ENCODE peak calls at places on chromosomes 16 and 17, in eight cellular contexts. L is iPS DF 19.7; Q is T47D; C is stimulated activated CD8-positive, alpha-beta memory T cell treated with anti-CD3 and anti-CD28 coated beads, Interleukin-2, amount 100 ng/mL, for 1 hour; X is cardiac fibroblast; B is lower leg skin; P is stimulated activated CD4-positive, alpha-beta T cell treated with anti-CD3 and anti-CD28 coated beads, TNF-alpha, amount 100 ng/mL, for 24 hours; I is aorta. G is an unnamed sample.

GRCh38 chr16:85240982-85241924 is 129.0 kb upstream of the CIBAR2 start:
- DNase-seq in L (no peak), Q (no peak), C (no peak), X (no peak), B (no peak), P (no peak), I (no peak), G (no peak)

GRCh38 chr17:80709090-80709695 is 164.6 kb downstream of the RPTOR start:
- DNase-seq in L (no peak), Q (no peak), C (no peak), X (no peak), B (no peak), P (no peak), I (no peak), G (no peak)

GRCh38 chr17:57782051-57782490 is 37.0 kb upstream of the CCDC182 start:
- DNase-seq in L (no peak), Q (no peak), C (no peak), X (no peak), B (no peak), P (no peak), I (no peak), G (no peak)

GRCh38 chr17:59846391-59847165 is 46.2 kb downstream of the TUBD1 start:
- DNase-seq in L (no peak), Q (no peak), C (no peak), X (peak), B (peak), P (no peak), I (peak), G (peak)

GRCh38 chr17:77229786-77230435 is 89.1 kb downstream of the SEC14L1 start:
- DNase-seq in L (no peak), Q (no peak), C (no peak), X (no peak), B (no peak), P (no peak), I (peak), G (no peak)

GRCh38 chr17:1769826-1770477 is 8.1 kb downstream of the SERPINF1 start:
- DNase-seq in L (peak), Q (peak), C (no peak), X (no peak), B (peak), P (no peak), I (no peak), G (no peak)

GRCh38 chr17:1082579-1082978 is 85.7 kb downstream of the TIMM22 start:
- DNase-seq in L (no peak), Q (no peak), C (no peak), X (peak), B (no peak), P (no peak), I (no peak), G (peak)

GRCh38 chr17:8685396-8685795 is 54.9 kb upstream of the MYH10 start:
- DNase-seq in L (no peak), Q (no peak), C (no peak), X (no peak), B (peak), P (no peak), I (no peak), G (peak)

GRCh38 chr17:34301986-34302385 is 16.4 kb downstream of the CCL11 start:
- DNase-seq in L (no peak), Q (no peak), C (no peak), X (peak), B (peak), P (no peak), I (no peak), G (no peak)